ENCODE peak calls at places on chromosomes 2 and 18, in four cellular contexts. One of them, this sample, is unnamed.

GRCh38 chr2:226733189-226733858 is 66.3 kb downstream of the IRS1 start:
- DNase-seq in AG09309: no peak
- DNase-seq in GM13977: no peak
- DNase-seq in G401: peak; percentile 19
- DNase-seq in this sample: no peak

GRCh38 chr2:119784876-119785275 is 25.2 kb downstream of the PTPN4 start:
- DNase-seq in AG09309: no peak
- DNase-seq in GM13977: no peak
- DNase-seq in G401: no peak
- DNase-seq in this sample: no peak

GRCh38 chr2:234203135-234203984 is 152.9 kb downstream of the SPP2 start:
- DNase-seq in AG09309: peak; percentile 77
- DNase-seq in GM13977: no peak
- DNase-seq in G401: no peak
- DNase-seq in this sample: peak; percentile 82

GRCh38 chr2:111952871-111953497 is 54.6 kb downstream of the MERTK start:
- DNase-seq in AG09309: no peak
- DNase-seq in GM13977: no peak
- DNase-seq in G401: no peak
- DNase-seq in this sample: no peak

GRCh38 chr2:219071189-219071816 is 10.6 kb upstream of the IHH start:
- DNase-seq in AG09309: no peak
- DNase-seq in GM13977: no peak
- DNase-seq in G401: no peak
- DNase-seq in this sample: no peak

GRCh38 chr2:142992843-142993242 is 115.4 kb downstream of the KYNU start:
- DNase-seq in AG09309: no peak
- DNase-seq in GM13977: no peak
- DNase-seq in G401: no peak
- DNase-seq in this sample: no peak

GRCh38 chr2:232584238-232584637 is 33.7 kb downstream of the EIF4E2 start:
- DNase-seq in AG09309: no peak
- DNase-seq in GM13977: no peak
- DNase-seq in G401: no peak
- DNase-seq in this sample: no peak

GRCh38 chr2:168729455-168729854 is 73.0 kb upstream of the NOSTRIN start:
- DNase-seq in AG09309: no peak
- DNase-seq in GM13977: no peak
- DNase-seq in G401: peak; percentile 61
- DNase-seq in this sample: no peak

GRCh38 chr2:189613650-189614420 is 33.2 kb upstream of the SLC40A1 start:
- DNase-seq in AG09309: no peak
- DNase-seq in GM13977: no peak
- DNase-seq in G401: no peak
- DNase-seq in this sample: no peak

GRCh38 chr2:45300026-45300750 is 290.9 kb upstream of the SIX2 start:
- DNase-seq in AG09309: no peak
- DNase-seq in GM13977: no peak
- DNase-seq in G401: peak; percentile 4
- DNase-seq in this sample: no peak

GRCh38 chr18:10768221-10768620 is 242.4 kb downstream of the NAPG start:
- DNase-seq in AG09309: no peak
- DNase-seq in GM13977: no peak
- DNase-seq in G401: no peak
- DNase-seq in this sample: no peak

GRCh38 chr2:232342635-232343565 is 35.7 kb upstream of the ALPP start:
- DNase-seq in AG09309: no peak
- DNase-seq in GM13977: no peak
- DNase-seq in G401: no peak
- DNase-seq in this sample: no peak

GRCh38 chr2:73163522-73164367 is 38.6 kb upstream of the NOTO start:
- DNase-seq in AG09309: peak; percentile 28
- DNase-seq in GM13977: peak; percentile 83
- DNase-seq in G401: peak; percentile 81
- DNase-seq in this sample: peak; percentile 11

GRCh38 chr2:141455211-141455826 is 675.5 kb downstream of the LRP1B start:
- DNase-seq in AG09309: no peak
- DNase-seq in GM13977: no peak
- DNase-seq in G401: no peak
- DNase-seq in this sample: no peak

GRCh38 chr2:121075006-121075545 is 209.9 kb downstream of the TFCP2L1 start:
- DNase-seq in AG09309: peak; percentile 80
- DNase-seq in GM13977: no peak
- DNase-seq in G401: peak; percentile 68
- DNase-seq in this sample: peak; percentile 57

GRCh38 chr18:42264467-42264866 is 309.4 kb downstream of the PIK3C3 start:
- DNase-seq in AG09309: no peak
- DNase-seq in GM13977: no peak
- DNase-seq in G401: no peak
- DNase-seq in this sample: no peak

GRCh38 chr2:85418132-85419008 is at the start of gene SH2D6:
- DNase-seq in AG09309: no peak
- DNase-seq in GM13977: peak; percentile 91
- DNase-seq in G401: peak; percentile 88
- DNase-seq in this sample: no peak

GRCh38 chr2:226183033-226183432 is 616.6 kb downstream of the IRS1 start:
- DNase-seq in AG09309: no peak
- DNase-seq in GM13977: no peak
- DNase-seq in G401: no peak
- DNase-seq in this sample: no peak

GRCh38 chr2:64792310-64792709 is 138.6 kb upstream of the SERTAD2 start:
- DNase-seq in AG09309: no peak
- DNase-seq in GM13977: no peak
- DNase-seq in G401: peak; percentile 45
- DNase-seq in this sample: no peak

GRCh38 chr2:67268806-67269205 is 128.3 kb upstream of the ETAA1 start:
- DNase-seq in AG09309: no peak
- DNase-seq in GM13977: no peak
- DNase-seq in G401: no peak
- DNase-seq in this sample: no peak

GRCh38 chr2:9286553-9287399 is 80.2 kb downstream of the ASAP2 start:
- DNase-seq in AG09309: peak; percentile 31
- DNase-seq in GM13977: no peak
- DNase-seq in G401: no peak
- DNase-seq in this sample: peak; percentile 34

GRCh38 chr2:119678021-119678656 is 862 bp upstream of the TMEM177 start:
- DNase-seq in AG09309: no peak
- DNase-seq in GM13977: peak; percentile 15
- DNase-seq in G401: peak; percentile 45
- DNase-seq in this sample: no peak